ENCODE peak calls at places on chromosomes 13 and 19, in ten cellular contexts. L, W, P, D, S, Q, Z, M, G and Y are unnamed samples.

GRCh38 chr19:4694211-4694987 is 24.3 kb upstream of the MYDGF start:
- DNase-seq in L (peak), W (peak), P (no peak), D (peak), S (no peak), Q (no peak), Z (peak), M (no peak), G (peak), Y (peak)

GRCh38 chr19:27774827-27775226 is 1438.1 kb downstream of the UQCRFS1 start:
- DNase-seq in L (no peak), W (peak), P (no peak), D (no peak), S (no peak), Q (no peak), Z (no peak), M (no peak), G (no peak), Y (no peak)

GRCh38 chr13:66565261-66565660 is 664.9 kb downstream of the PCDH9 start:
- DNase-seq in L (no peak), W (no peak), P (no peak), D (no peak), S (no peak), Q (no peak), Z (no peak), M (no peak), G (no peak), Y (no peak)

GRCh38 chr13:56718791-56719190 is 421.9 kb upstream of the PRR20A start:
- DNase-seq in L (no peak), W (no peak), P (no peak), D (no peak), S (no peak), Q (no peak), Z (peak), M (no peak), G (no peak), Y (no peak)

GRCh38 chr13:23469901-23470525 is 36.5 kb upstream of the SACS start:
- DNase-seq in L (no peak), W (peak), P (no peak), D (no peak), S (no peak), Q (no peak), Z (no peak), M (no peak), G (no peak), Y (no peak)

GRCh38 chr13:71304861-71305260 is 562.1 kb downstream of the DACH1 start:
- DNase-seq in L (no peak), W (no peak), P (no peak), D (no peak), S (no peak), Q (no peak), Z (no peak), M (no peak), G (no peak), Y (no peak)

GRCh38 chr19:44111910-44112463 is 1.2 kb upstream of the ZNF225 start:
- DNase-seq in L (no peak), W (peak), P (no peak), D (no peak), S (no peak), Q (no peak), Z (peak), M (no peak), G (peak), Y (no peak)

GRCh38 chr13:114118763-114119123 is 13.7 kb downstream of the RASA3 start:
- DNase-seq in L (peak), W (peak), P (no peak), D (no peak), S (peak), Q (no peak), Z (peak), M (no peak), G (no peak), Y (no peak)

GRCh38 chr13:59658027-59658735 is 505.5 kb downstream of the DIAPH3 start:
- DNase-seq in L (no peak), W (no peak), P (no peak), D (no peak), S (no peak), Q (no peak), Z (no peak), M (no peak), G (no peak), Y (no peak)

GRCh38 chr19:2255112-2255845 is 938 bp downstream of the JSRP1 start:
- DNase-seq in L (peak), W (no peak), P (no peak), D (no peak), S (no peak), Q (no peak), Z (no peak), M (no peak), G (no peak), Y (no peak)

GRCh38 chr13:113400621-113401451 is 36.9 kb upstream of the GRTP1 start:
- DNase-seq in L (peak), W (no peak), P (no peak), D (peak), S (no peak), Q (no peak), Z (no peak), M (no peak), G (no peak), Y (no peak)

GRCh38 chr13:114268344-114269280 is 12.8 kb upstream of the UPF3A start:
- DNase-seq in L (no peak), W (no peak), P (no peak), D (no peak), S (no peak), Q (no peak), Z (no peak), M (no peak), G (no peak), Y (no peak)

GRCh38 chr13:89925107-89925506 is 1422.4 kb upstream of the MIR17HG start:
- DNase-seq in L (no peak), W (peak), P (no peak), D (no peak), S (no peak), Q (no peak), Z (peak), M (no peak), G (peak), Y (no peak)

GRCh38 chr13:113589961-113590339 is 5.4 kb downstream of the TFDP1 start:
- DNase-seq in L (peak), W (no peak), P (no peak), D (no peak), S (no peak), Q (no peak), Z (no peak), M (no peak), G (no peak), Y (no peak)

GRCh38 chr13:71751074-71751473 is 115.9 kb downstream of the DACH1 start:
- DNase-seq in L (no peak), W (no peak), P (no peak), D (no peak), S (no peak), Q (no peak), Z (no peak), M (no peak), G (no peak), Y (no peak)

GRCh38 chr13:110697842-110698241 is 8.1 kb downstream of the CARS2 start:
- DNase-seq in L (no peak), W (no peak), P (no peak), D (no peak), S (no peak), Q (no peak), Z (no peak), M (no peak), G (no peak), Y (no peak)

GRCh38 chr13:60944016-60944415 is 471.6 kb downstream of the PCDH20 start:
- DNase-seq in L (no peak), W (no peak), P (no peak), D (no peak), S (no peak), Q (no peak), Z (no peak), M (no peak), G (no peak), Y (no peak)

GRCh38 chr19:35161434-35161743 is 6.9 kb downstream of the FXYD5 start:
- DNase-seq in L (no peak), W (no peak), P (no peak), D (no peak), S (no peak), Q (no peak), Z (no peak), M (no peak), G (no peak), Y (no peak)

GRCh38 chr13:20128459-20128927 is 32.4 kb downstream of the GJA3 start:
- DNase-seq in L (no peak), W (no peak), P (no peak), D (no peak), S (peak), Q (no peak), Z (no peak), M (no peak), G (no peak), Y (no peak)

GRCh38 chr19:20259615-20260014 is 92.6 kb downstream of the ZNF486 start:
- DNase-seq in L (no peak), W (no peak), P (no peak), D (no peak), S (no peak), Q (no peak), Z (no peak), M (no peak), G (no peak), Y (no peak)

GRCh38 chr19:1472227-1473055 is 6.6 kb downstream of the C19orf25 start:
- DNase-seq in L (peak), W (no peak), P (no peak), D (no peak), S (no peak), Q (no peak), Z (no peak), M (no peak), G (no peak), Y (no peak)

GRCh38 chr13:79485451-79485850 is 4.5 kb downstream of the NDFIP2 start:
- DNase-seq in L (no peak), W (no peak), P (no peak), D (no peak), S (no peak), Q (no peak), Z (no peak), M (no peak), G (no peak), Y (no peak)

GRCh38 chr19:16355293-16356043 is 30.8 kb downstream of the KLF2 start:
- DNase-seq in L (no peak), W (peak), P (no peak), D (peak), S (no peak), Q (no peak), Z (peak), M (no peak), G (no peak), Y (peak)

GRCh38 chr19:42831221-42832019 is 48.1 kb downstream of the PSG1 start:
- DNase-seq in L (no peak), W (no peak), P (no peak), D (no peak), S (no peak), Q (no peak), Z (no peak), M (no peak), G (peak), Y (no peak)

GRCh38 chr13:54647275-54647674 is 1618.7 kb downstream of the OLFM4 start:
- DNase-seq in L (no peak), W (no peak), P (no peak), D (no peak), S (no peak), Q (no peak), Z (no peak), M (no peak), G (no peak), Y (no peak)

GRCh38 chr19:1001538-1002166 is 1.4 kb downstream of the GRIN3B start:
- DNase-seq in L (peak), W (peak), P (no peak), D (peak), S (peak), Q (no peak), Z (peak), M (no peak), G (peak), Y (no peak)

GRCh38 chr19:8396563-8397203 is 6.5 kb downstream of the RAB11B start:
- DNase-seq in L (peak), W (peak), P (no peak), D (peak), S (peak), Q (peak), Z (peak), M (no peak), G (peak), Y (peak)

GRCh38 chr19:16301999-16302694 is 22.5 kb upstream of the KLF2 start:
- DNase-seq in L (peak), W (peak), P (no peak), D (no peak), S (no peak), Q (no peak), Z (no peak), M (no peak), G (peak), Y (no peak)

GRCh38 chr13:112325142-112325808 is 50.9 kb upstream of the SPACA7 start:
- DNase-seq in L (no peak), W (no peak), P (no peak), D (no peak), S (no peak), Q (no peak), Z (no peak), M (no peak), G (no peak), Y (no peak)

GRCh38 chr19:17260842-17261325 is 3.7 kb downstream of the USHBP1 start:
- DNase-seq in L (peak), W (peak), P (peak), D (peak), S (peak), Q (no peak), Z (peak), M (no peak), G (peak), Y (peak)

GRCh38 chr19:17555929-17556813 is 722 bp downstream of the COLGALT1 start:
- DNase-seq in L (peak), W (peak), P (no peak), D (peak), S (peak), Q (no peak), Z (peak), M (no peak), G (no peak), Y (peak)

GRCh38 chr13:79407349-79407979 is 1.4 kb upstream of the RBM26 start:
- DNase-seq in L (no peak), W (no peak), P (no peak), D (no peak), S (no peak), Q (no peak), Z (no peak), M (no peak), G (no peak), Y (no peak)

GRCh38 chr19:31139871-31140505 is 209.2 kb downstream of the TSHZ3 start:
- DNase-seq in L (no peak), W (peak), P (no peak), D (no peak), S (no peak), Q (no peak), Z (peak), M (no peak), G (peak), Y (no peak)

GRCh38 chr13:63435668-63436275 is 2020.1 kb upstream of the PCDH20 start:
- DNase-seq in L (no peak), W (peak), P (no peak), D (no peak), S (no peak), Q (no peak), Z (peak), M (no peak), G (peak), Y (no peak)
- H3K27ac ChIP-seq in L (no peak), W (no peak), P (no peak), D (no peak), S (no peak), Q (no peak), Z (no peak), M (no peak), G (no peak), Y (no peak)

GRCh38 chr19:10768936-10769335 is 51.1 kb downstream of the DNM2 start:
- DNase-seq in L (no peak), W (no peak), P (no peak), D (no peak), S (no peak), Q (no peak), Z (no peak), M (no peak), G (no peak), Y (no peak)

GRCh38 chr19:10766681-10767201 is 48.9 kb downstream of the DNM2 start:
- DNase-seq in L (no peak), W (peak), P (no peak), D (peak), S (peak), Q (no peak), Z (peak), M (no peak), G (no peak), Y (peak)

GRCh38 chr19:10768369-10768768 is 50.5 kb downstream of the DNM2 start:
- DNase-seq in L (no peak), W (no peak), P (no peak), D (no peak), S (no peak), Q (no peak), Z (no peak), M (no peak), G (no peak), Y (no peak)

GRCh38 chr19:10766049-10766623 is 48.3 kb downstream of the DNM2 start:
- DNase-seq in L (peak), W (no peak), P (no peak), D (no peak), S (peak), Q (no peak), Z (no peak), M (no peak), G (no peak), Y (no peak)

DNA sequence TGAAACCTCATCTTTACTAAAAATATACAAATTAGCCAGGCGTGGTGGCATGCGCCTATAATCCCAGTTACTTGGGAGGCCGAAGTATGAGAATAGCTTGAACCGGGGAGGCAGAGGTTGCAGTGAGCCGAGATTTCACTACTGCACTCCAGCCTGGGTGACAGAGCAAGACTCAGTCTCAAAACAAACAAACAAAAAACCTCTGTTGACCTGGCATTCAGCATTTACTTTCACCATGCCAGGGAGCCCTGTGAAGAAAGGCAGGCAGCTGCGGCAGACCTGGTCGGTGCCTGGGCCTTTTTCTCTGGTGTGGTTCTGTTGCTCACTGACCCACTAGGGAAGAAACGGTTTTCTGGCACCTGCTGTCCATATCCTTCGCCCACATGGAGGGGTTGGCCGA is 49.8 kb downstream of the DNM2 start:
- DNase-seq in L (no peak), W (no peak), P (no peak), D (no peak), S (no peak), Q (no peak), Z (no peak), M (no peak), G (no peak), Y (no peak)
- H3K27ac ChIP-seq in L (peak), W (no peak), P (peak), D (peak), S (peak), Q (no peak), Z (peak), M (no peak), G (peak), Y (peak)

GRCh38 chr13:47226516-47226915 is 329.7 kb upstream of the HTR2A start:
- DNase-seq in L (no peak), W (peak), P (no peak), D (no peak), S (no peak), Q (no peak), Z (no peak), M (no peak), G (no peak), Y (no peak)
- H3K27ac ChIP-seq in L (no peak), W (no peak), P (no peak), D (no peak), S (no peak), Q (no peak), Z (no peak), M (no peak), G (no peak), Y (no peak)

GRCh38 chr13:50613356-50613831 is 230.1 kb downstream of the DLEU7 start:
- DNase-seq in L (no peak), W (peak), P (no peak), D (no peak), S (no peak), Q (no peak), Z (peak), M (no peak), G (no peak), Y (no peak)

GRCh38 chr13:50615234-50615633 is 228.3 kb downstream of the DLEU7 start:
- DNase-seq in L (no peak), W (no peak), P (no peak), D (no peak), S (no peak), Q (no peak), Z (no peak), M (no peak), G (no peak), Y (no peak)

GRCh38 chr13:50618206-50618605 is 225.3 kb downstream of the DLEU7 start:
- DNase-seq in L (no peak), W (no peak), P (no peak), D (no peak), S (no peak), Q (no peak), Z (no peak), M (no peak), G (no peak), Y (no peak)

GRCh38 chr13:50616101-50616500 is 227.4 kb downstream of the DLEU7 start:
- DNase-seq in L (no peak), W (peak), P (no peak), D (no peak), S (no peak), Q (no peak), Z (peak), M (no peak), G (no peak), Y (no peak)

GRCh38 chr13:50617134-50617721 is 226.3 kb downstream of the DLEU7 start:
- DNase-seq in L (no peak), W (peak), P (no peak), D (no peak), S (no peak), Q (no peak), Z (peak), M (no peak), G (peak), Y (no peak)
- H3K27ac ChIP-seq in L (no peak), W (peak), P (no peak), D (no peak), S (no peak), Q (no peak), Z (no peak), M (no peak), G (peak), Y (no peak)

GRCh38 chr19:18637644-18638630 is 1.1 kb downstream of the KLHL26 start:
- DNase-seq in L (no peak), W (no peak), P (no peak), D (no peak), S (peak), Q (no peak), Z (no peak), M (no peak), G (peak), Y (no peak)

GRCh38 chr19:18635831-18636182 is 1.0 kb upstream of the KLHL26 start:
- DNase-seq in L (no peak), W (no peak), P (no peak), D (no peak), S (no peak), Q (no peak), Z (no peak), M (no peak), G (no peak), Y (no peak)

GRCh38 chr19:18634612-18635290 is 2.1 kb upstream of the KLHL26 start:
- DNase-seq in L (no peak), W (peak), P (no peak), D (no peak), S (no peak), Q (no peak), Z (no peak), M (no peak), G (no peak), Y (no peak)

GRCh38 chr19:18636969-18637629 is at the start of gene KLHL26:
- DNase-seq in L (no peak), W (no peak), P (no peak), D (no peak), S (no peak), Q (no peak), Z (no peak), M (no peak), G (no peak), Y (no peak)

DNA sequence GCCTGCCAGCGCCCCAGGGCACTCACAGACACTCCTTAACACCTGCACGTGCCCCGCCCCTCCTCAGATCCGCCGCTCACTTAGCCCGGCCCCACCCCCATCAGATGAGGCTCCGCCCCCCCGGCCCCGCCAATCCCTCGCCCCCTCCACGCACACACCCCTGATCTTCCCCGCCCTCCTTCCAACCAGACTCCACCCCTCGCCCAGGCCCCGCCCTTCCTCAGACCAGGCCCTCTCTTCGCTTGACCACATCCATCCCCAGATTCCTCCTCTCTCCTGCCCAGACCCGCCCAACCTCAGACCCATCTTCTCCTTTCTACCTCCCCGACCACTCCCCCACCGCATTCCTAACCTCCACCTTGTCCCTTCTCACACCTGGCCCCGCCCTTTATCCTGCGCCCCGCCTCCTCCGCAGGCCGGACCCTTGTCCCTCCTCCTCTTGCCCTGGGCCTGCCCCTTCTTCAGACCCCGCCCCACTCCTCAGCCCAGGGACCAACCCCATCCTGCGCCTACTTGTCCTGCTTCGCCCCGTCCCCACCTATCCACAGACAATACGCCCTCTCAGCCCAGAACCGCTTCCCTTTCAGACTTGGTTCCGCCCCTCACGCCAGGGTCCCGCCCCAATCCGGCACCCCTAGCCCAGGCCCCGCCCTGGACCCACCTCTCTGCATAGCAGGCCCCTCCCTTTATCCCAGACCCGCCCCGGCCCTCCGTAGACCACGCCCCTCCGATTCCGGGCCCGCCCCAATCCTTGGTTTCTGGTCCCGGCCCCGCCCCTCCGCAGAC is 452 bp upstream of the KLHL26 start:
- DNase-seq in L (peak), W (peak), P (peak), D (peak), S (peak), Q (peak), Z (peak), M (peak), G (peak), Y (peak)
- H3K27ac ChIP-seq in L (peak), W (no peak), P (peak), D (peak), S (peak), Q (peak), Z (no peak), M (peak), G (peak), Y (peak)